ENCODE peak calls at places on chromosomes 3 and 15, in eight cellular contexts. One of them, this sample, is unnamed.

GRCh38 chr3:43406637-43407023 is 120.3 kb downstream of the SNRK start:
- DNase-seq in activated CD8-positive, alpha-beta T cell treated with anti-CD3 and anti-CD28 coated beads, Interleukin-2, amount 10 ng/mL, durations not matched to agents 7 days and 5 days: no peak
- DNase-seq in activated naive CD4-positive, alpha-beta T cell: no peak
- DNase-seq in SW480: no peak
- DNase-seq in GM04503: no peak
- DNase-seq in activated T-cell treated with anti-CD3 and anti-CD28 coated beads, Interleukin-2, amount 50 U/mL, for 72 hours: no peak
- DNase-seq in astrocyte of the spinal cord: no peak
- DNase-seq in M059J: no peak
- DNase-seq in this sample: no peak

GRCh38 chr3:58345457-58345856 is 12.8 kb downstream of the PXK start:
- DNase-seq in M059J: no peak
- DNase-seq in SW480: no peak
- DNase-seq in activated T-cell treated with anti-CD3 and anti-CD28 coated beads, Interleukin-2, amount 50 U/mL, for 72 hours: no peak
- DNase-seq in activated CD8-positive, alpha-beta T cell treated with anti-CD3 and anti-CD28 coated beads, Interleukin-2, amount 10 ng/mL, durations not matched to agents 7 days and 5 days: no peak
- DNase-seq in activated naive CD4-positive, alpha-beta T cell: no peak
- DNase-seq in GM04503: no peak
- DNase-seq in astrocyte of the spinal cord: no peak
- DNase-seq in this sample: no peak

GRCh38 chr3:38644016-38644661 is 5.3 kb downstream of the SCN5A start:
- DNase-seq in activated naive CD4-positive, alpha-beta T cell: no peak
- DNase-seq in GM04503: no peak
- DNase-seq in astrocyte of the spinal cord: no peak
- DNase-seq in activated CD8-positive, alpha-beta T cell treated with anti-CD3 and anti-CD28 coated beads, Interleukin-2, amount 10 ng/mL, durations not matched to agents 7 days and 5 days: no peak
- DNase-seq in M059J: no peak
- DNase-seq in activated T-cell treated with anti-CD3 and anti-CD28 coated beads, Interleukin-2, amount 50 U/mL, for 72 hours: no peak
- DNase-seq in SW480: no peak
- DNase-seq in this sample: peak

GRCh38 chr15:69193948-69194827 is 33.8 kb downstream of the GLCE start:
- DNase-seq in activated CD8-positive, alpha-beta T cell treated with anti-CD3 and anti-CD28 coated beads, Interleukin-2, amount 10 ng/mL, durations not matched to agents 7 days and 5 days: no peak
- DNase-seq in M059J: peak
- DNase-seq in astrocyte of the spinal cord: peak
- DNase-seq in activated T-cell treated with anti-CD3 and anti-CD28 coated beads, Interleukin-2, amount 50 U/mL, for 72 hours: no peak
- DNase-seq in GM04503: peak
- DNase-seq in SW480: no peak
- DNase-seq in activated naive CD4-positive, alpha-beta T cell: no peak
- DNase-seq in this sample: no peak

GRCh38 chr15:38885001-38885400 is 320.4 kb upstream of the RASGRP1 start:
- DNase-seq in SW480: no peak
- DNase-seq in astrocyte of the spinal cord: peak
- DNase-seq in activated naive CD4-positive, alpha-beta T cell: no peak
- DNase-seq in M059J: peak
- DNase-seq in GM04503: peak
- DNase-seq in activated T-cell treated with anti-CD3 and anti-CD28 coated beads, Interleukin-2, amount 50 U/mL, for 72 hours: no peak
- DNase-seq in activated CD8-positive, alpha-beta T cell treated with anti-CD3 and anti-CD28 coated beads, Interleukin-2, amount 10 ng/mL, durations not matched to agents 7 days and 5 days: no peak
- DNase-seq in this sample: no peak

GRCh38 chr3:48692551-48692950 is 6.8 kb upstream of the NCKIPSD start:
- DNase-seq in M059J: no peak
- DNase-seq in astrocyte of the spinal cord: no peak
- DNase-seq in SW480: no peak
- DNase-seq in activated naive CD4-positive, alpha-beta T cell: no peak
- DNase-seq in activated CD8-positive, alpha-beta T cell treated with anti-CD3 and anti-CD28 coated beads, Interleukin-2, amount 10 ng/mL, durations not matched to agents 7 days and 5 days: no peak
- DNase-seq in activated T-cell treated with anti-CD3 and anti-CD28 coated beads, Interleukin-2, amount 50 U/mL, for 72 hours: no peak
- DNase-seq in GM04503: no peak
- DNase-seq in this sample: no peak

GRCh38 chr3:42500909-42501308 is 1.5 kb upstream of the VIPR1 start:
- DNase-seq in GM04503: no peak
- DNase-seq in activated CD8-positive, alpha-beta T cell treated with anti-CD3 and anti-CD28 coated beads, Interleukin-2, amount 10 ng/mL, durations not matched to agents 7 days and 5 days: no peak
- DNase-seq in M059J: no peak
- DNase-seq in astrocyte of the spinal cord: no peak
- DNase-seq in SW480: no peak
- DNase-seq in activated T-cell treated with anti-CD3 and anti-CD28 coated beads, Interleukin-2, amount 50 U/mL, for 72 hours: no peak
- DNase-seq in activated naive CD4-positive, alpha-beta T cell: no peak
- DNase-seq in this sample: no peak

GRCh38 chr15:42547926-42548257 is 701 bp downstream of the LRRC57 start:
- DNase-seq in M059J: peak
- DNase-seq in activated naive CD4-positive, alpha-beta T cell: no peak
- DNase-seq in activated T-cell treated with anti-CD3 and anti-CD28 coated beads, Interleukin-2, amount 50 U/mL, for 72 hours: no peak
- DNase-seq in activated CD8-positive, alpha-beta T cell treated with anti-CD3 and anti-CD28 coated beads, Interleukin-2, amount 10 ng/mL, durations not matched to agents 7 days and 5 days: no peak
- DNase-seq in GM04503: no peak
- DNase-seq in astrocyte of the spinal cord: no peak
- DNase-seq in SW480: no peak
- DNase-seq in this sample: peak

GRCh38 chr3:64150527-64151238 is 74.6 kb downstream of the PRICKLE2 start:
- DNase-seq in activated CD8-positive, alpha-beta T cell treated with anti-CD3 and anti-CD28 coated beads, Interleukin-2, amount 10 ng/mL, durations not matched to agents 7 days and 5 days: no peak
- DNase-seq in activated T-cell treated with anti-CD3 and anti-CD28 coated beads, Interleukin-2, amount 50 U/mL, for 72 hours: no peak
- DNase-seq in activated naive CD4-positive, alpha-beta T cell: no peak
- DNase-seq in M059J: no peak
- DNase-seq in astrocyte of the spinal cord: peak
- DNase-seq in SW480: peak
- DNase-seq in GM04503: peak
- DNase-seq in this sample: no peak

GRCh38 chr3:28328188-28329151 is 20.1 kb upstream of the ZCWPW2 start:
- DNase-seq in activated T-cell treated with anti-CD3 and anti-CD28 coated beads, Interleukin-2, amount 50 U/mL, for 72 hours: no peak
- DNase-seq in astrocyte of the spinal cord: peak
- DNase-seq in GM04503: no peak
- DNase-seq in activated CD8-positive, alpha-beta T cell treated with anti-CD3 and anti-CD28 coated beads, Interleukin-2, amount 10 ng/mL, durations not matched to agents 7 days and 5 days: no peak
- DNase-seq in activated naive CD4-positive, alpha-beta T cell: no peak
- DNase-seq in SW480: peak
- DNase-seq in M059J: peak
- DNase-seq in this sample: no peak